ENCODE peak calls at places on chromosomes 16 and 17, in seven cellular contexts. R is GM13976, C is GM12864, Q is C1 segment of cervical spinal cord, S is caudate nucleus, P is heart left ventricle, K is GF-D8. Z is an unnamed sample.

GRCh38 chr16:56510544-56510943 is 9.3 kb downstream of the BBS2 start:
- DNase-seq in R (no peak), C (no peak), Q (no peak), S (no peak), P (no peak), K (no peak), Z (no peak)

GRCh38 chr17:79340771-79341528 is 266.3 kb downstream of the ENGASE start:
- DNase-seq in R (peak; percentile 79), C (peak; percentile 87), Q (no peak), S (no peak), P (no peak), K (no peak), Z (no peak)

GRCh38 chr17:4249452-4250029 is 14.2 kb downstream of the ANKFY1 start:
- DNase-seq in R (peak; percentile 64), C (peak; percentile 13), Q (no peak), S (no peak), P (no peak), K (no peak), Z (no peak)

GRCh38 chr16:15643453-15644305 is 725 bp upstream of the MARF1 start:
- DNase-seq in R (no peak), C (no peak), Q (peak; percentile 32), S (no peak), P (no peak), K (peak; percentile 44), Z (peak; percentile 67)

GRCh38 chr17:70479779-70480178 is 310.4 kb downstream of the KCNJ2 start:
- DNase-seq in R (no peak), C (no peak), Q (no peak), S (no peak), P (no peak), K (no peak), Z (no peak)

GRCh38 chr17:79038545-79039135 is 14.7 kb downstream of the C1QTNF1 start:
- DNase-seq in R (peak; percentile 70), C (no peak), Q (no peak), S (no peak), P (no peak), K (no peak), Z (no peak)

GRCh38 chr17:53353919-53354351 is 468.8 kb upstream of the KIF2B start:
- DNase-seq in R (no peak), C (no peak), Q (peak; percentile 4), S (no peak), P (no peak), K (no peak), Z (no peak)

GRCh38 chr16:8712589-8713361 is 38.4 kb downstream of the ABAT start:
- DNase-seq in R (no peak), C (no peak), Q (no peak), S (peak; percentile 71), P (no peak), K (no peak), Z (no peak)

GRCh38 chr16:19382887-19383816 is 34.5 kb upstream of the TMC5 start:
- DNase-seq in R (no peak), C (no peak), Q (no peak), S (peak; percentile 22), P (no peak), K (no peak), Z (no peak)

GRCh38 chr17:72063756-72064461 is 56.9 kb upstream of the SOX9 start:
- DNase-seq in R (no peak), C (no peak), Q (no peak), S (no peak), P (no peak), K (no peak), Z (no peak)

GRCh38 chr16:67258160-67258835 is 9.5 kb downstream of the SLC9A5 start:
- DNase-seq in R (no peak), C (no peak), Q (no peak), S (no peak), P (peak; percentile 20), K (no peak), Z (no peak)

GRCh38 chr16:83755391-83755790 is 52.4 kb upstream of the HSBP1 start:
- DNase-seq in R (no peak), C (no peak), Q (no peak), S (no peak), P (no peak), K (no peak), Z (no peak)

GRCh38 chr17:31830971-31831755 is 27.9 kb downstream of the COPRS start:
- DNase-seq in R (no peak), C (no peak), Q (no peak), S (no peak), P (no peak), K (no peak), Z (no peak)

GRCh38 chr16:2046889-2047329 is 725 bp downstream of the NTHL1 start:
- DNase-seq in R (no peak), C (no peak), Q (no peak), S (no peak), P (no peak), K (no peak), Z (no peak)

GRCh38 chr17:77571562-77571981 is 386.9 kb upstream of the TNRC6C start:
- DNase-seq in R (no peak), C (no peak), Q (no peak), S (peak; percentile 5), P (no peak), K (no peak), Z (no peak)

GRCh38 chr17:33929181-33929724 is 325.8 kb upstream of the CCL2 start:
- DNase-seq in R (no peak), C (no peak), Q (no peak), S (no peak), P (no peak), K (no peak), Z (no peak)

GRCh38 chr17:19248149-19248922 is 11.2 kb downstream of the EPN2 start:
- DNase-seq in R (no peak), C (no peak), Q (no peak), S (no peak), P (peak; percentile 19), K (no peak), Z (no peak)

GRCh38 chr16:4261557-4262172 is 11.2 kb downstream of the TFAP4 start:
- DNase-seq in R (peak; percentile 55), C (no peak), Q (no peak), S (no peak), P (no peak), K (no peak), Z (no peak)

GRCh38 chr16:26721290-26721689 is 345.4 kb upstream of the C16orf82 start:
- DNase-seq in R (no peak), C (no peak), Q (no peak), S (no peak), P (no peak), K (no peak), Z (no peak)

GRCh38 chr16:11698271-11698689 is 30.0 kb downstream of the SNN start:
- DNase-seq in R (no peak), C (no peak), Q (no peak), S (no peak), P (no peak), K (no peak), Z (no peak)

GRCh38 chr17:52827526-52827925 is 669.0 kb upstream of the CA10 start:
- DNase-seq in R (no peak), C (no peak), Q (no peak), S (no peak), P (no peak), K (no peak), Z (no peak)

GRCh38 chr16:9408297-9408696 is 316.9 kb downstream of the HAPSTR1 start:
- DNase-seq in R (no peak), C (no peak), Q (no peak), S (no peak), P (no peak), K (no peak), Z (no peak)

GRCh38 chr17:47840742-47841487 is at the start of gene SCRN2:
- DNase-seq in R (peak; percentile 95), C (peak; percentile 64), Q (peak; percentile 79), S (peak; percentile 78), P (peak; percentile 91), K (peak; percentile 57), Z (peak; percentile 52)

GRCh38 chr17:41782142-41782541 is 4.4 kb downstream of the JUP start:
- DNase-seq in R (no peak), C (no peak), Q (no peak), S (no peak), P (peak; percentile 92), K (no peak), Z (no peak)

GRCh38 chr16:19502395-19503131 is 19.3 kb downstream of the GDE1 start:
- DNase-seq in R (peak; percentile 56), C (no peak), Q (peak; percentile 22), S (peak; percentile 24), P (peak; percentile 63), K (no peak), Z (peak; percentile 70)

Z was measured in Panc1.